ENCODE peak calls at places on chromosomes 1 and 21, in nine cellular contexts. One of them, this sample, is unnamed. For H3K4me1, the result is how much of the 10 kb centered on the place peaks cover.

GRCh38 chr1:26828352-26829093 is 2.0 kb downstream of the ZDHHC18 start:
- DNase-seq in CD4-positive, alpha-beta memory T cell: no peak
- DNase-seq in tibial nerve: no peak
- DNase-seq in mesenchymal stem cell: no peak
- DNase-seq in GM12878: no peak
- DNase-seq in fibroblast of lung: no peak
- DNase-seq in uterus: no peak
- DNase-seq in adrenal gland: no peak
- DNase-seq in breast epithelium: no peak
- DNase-seq in this sample: no peak

GRCh38 chr1:50989694-50990093 is 19.6 kb downstream of the CDKN2C start:
- DNase-seq in CD4-positive, alpha-beta memory T cell: no peak
- DNase-seq in tibial nerve: no peak
- DNase-seq in mesenchymal stem cell: no peak
- DNase-seq in GM12878: no peak
- DNase-seq in fibroblast of lung: no peak
- DNase-seq in uterus: no peak
- DNase-seq in adrenal gland: no peak
- DNase-seq in breast epithelium: no peak
- DNase-seq in this sample: no peak

GRCh38 chr1:34754878-34755637 is at the start of gene GJB5:
- DNase-seq in CD4-positive, alpha-beta memory T cell: no peak
- DNase-seq in tibial nerve: no peak
- DNase-seq in mesenchymal stem cell: no peak
- DNase-seq in GM12878: no peak
- DNase-seq in fibroblast of lung: no peak
- DNase-seq in uterus: no peak
- DNase-seq in adrenal gland: no peak
- DNase-seq in breast epithelium: no peak
- DNase-seq in this sample: no peak

GRCh38 chr1:30106125-30106524 is 617.3 kb downstream of the MATN1 start:
- DNase-seq in CD4-positive, alpha-beta memory T cell: no peak
- DNase-seq in tibial nerve: no peak
- DNase-seq in mesenchymal stem cell: peak
- DNase-seq in GM12878: no peak
- DNase-seq in fibroblast of lung: peak
- DNase-seq in uterus: peak
- DNase-seq in adrenal gland: no peak
- DNase-seq in breast epithelium: no peak
- DNase-seq in this sample: no peak

GRCh38 chr1:149936076-149936991 is at the start of gene MTMR11:
- DNase-seq in CD4-positive, alpha-beta memory T cell: no peak
- DNase-seq in tibial nerve: peak
- DNase-seq in mesenchymal stem cell: peak
- DNase-seq in GM12878: no peak
- DNase-seq in fibroblast of lung: peak
- DNase-seq in uterus: peak
- DNase-seq in adrenal gland: no peak
- DNase-seq in breast epithelium: no peak
- DNase-seq in this sample: no peak

GRCh38 chr1:9350011-9350907 is 57.6 kb downstream of the SPSB1 start:
- DNase-seq in CD4-positive, alpha-beta memory T cell: no peak
- DNase-seq in tibial nerve: no peak
- DNase-seq in mesenchymal stem cell: peak
- DNase-seq in GM12878: no peak
- DNase-seq in fibroblast of lung: peak
- DNase-seq in uterus: no peak
- DNase-seq in adrenal gland: no peak
- DNase-seq in breast epithelium: no peak
- DNase-seq in this sample: no peak

GRCh38 chr1:3787745-3788605 is 8.3 kb downstream of the LRRC47 start:
- DNase-seq in CD4-positive, alpha-beta memory T cell: no peak
- DNase-seq in tibial nerve: no peak
- DNase-seq in mesenchymal stem cell: no peak
- DNase-seq in GM12878: no peak
- DNase-seq in fibroblast of lung: no peak
- DNase-seq in uterus: no peak
- DNase-seq in adrenal gland: no peak
- DNase-seq in breast epithelium: no peak
- DNase-seq in this sample: no peak

GRCh38 chr1:18575620-18576019 is 55.0 kb upstream of the PAX7 start:
- DNase-seq in CD4-positive, alpha-beta memory T cell: peak
- DNase-seq in tibial nerve: peak
- DNase-seq in mesenchymal stem cell: peak
- DNase-seq in GM12878: no peak
- DNase-seq in fibroblast of lung: peak
- DNase-seq in uterus: no peak
- DNase-seq in adrenal gland: peak
- DNase-seq in breast epithelium: no peak
- DNase-seq in this sample: peak

GRCh38 chr1:172185206-172185605 is 235.3 kb upstream of the C1orf105 start:
- DNase-seq in CD4-positive, alpha-beta memory T cell: no peak
- DNase-seq in tibial nerve: no peak
- DNase-seq in mesenchymal stem cell: peak
- DNase-seq in GM12878: peak
- DNase-seq in fibroblast of lung: peak
- DNase-seq in uterus: no peak
- DNase-seq in adrenal gland: no peak
- DNase-seq in breast epithelium: no peak
- DNase-seq in this sample: no peak

GRCh38 chr1:206864939-206865671 is at the start of gene IL20:
- DNase-seq in CD4-positive, alpha-beta memory T cell: peak
- DNase-seq in tibial nerve: peak
- DNase-seq in mesenchymal stem cell: peak
- DNase-seq in GM12878: peak
- DNase-seq in fibroblast of lung: peak
- DNase-seq in uterus: peak
- DNase-seq in adrenal gland: peak
- DNase-seq in breast epithelium: peak
- DNase-seq in this sample: peak

GRCh38 chr1:23559985-23560755 is 869 bp upstream of the ID3 start:
- DNase-seq in CD4-positive, alpha-beta memory T cell: no peak
- DNase-seq in tibial nerve: no peak
- DNase-seq in mesenchymal stem cell: peak
- DNase-seq in GM12878: no peak
- DNase-seq in fibroblast of lung: peak
- DNase-seq in uterus: no peak
- DNase-seq in adrenal gland: no peak
- DNase-seq in breast epithelium: no peak
- DNase-seq in this sample: no peak
- H3K4me3 ChIP-seq in CD4-positive, alpha-beta memory T cell: peak
- H3K4me3 ChIP-seq in tibial nerve: peak
- H3K4me3 ChIP-seq in mesenchymal stem cell: no peak
- H3K4me3 ChIP-seq in GM12878: peak
- H3K4me3 ChIP-seq in fibroblast of lung: peak
- H3K4me3 ChIP-seq in uterus: peak
- H3K4me3 ChIP-seq in adrenal gland: peak
- H3K4me3 ChIP-seq in breast epithelium: peak
- H3K4me3 ChIP-seq in this sample: peak

DNA sequence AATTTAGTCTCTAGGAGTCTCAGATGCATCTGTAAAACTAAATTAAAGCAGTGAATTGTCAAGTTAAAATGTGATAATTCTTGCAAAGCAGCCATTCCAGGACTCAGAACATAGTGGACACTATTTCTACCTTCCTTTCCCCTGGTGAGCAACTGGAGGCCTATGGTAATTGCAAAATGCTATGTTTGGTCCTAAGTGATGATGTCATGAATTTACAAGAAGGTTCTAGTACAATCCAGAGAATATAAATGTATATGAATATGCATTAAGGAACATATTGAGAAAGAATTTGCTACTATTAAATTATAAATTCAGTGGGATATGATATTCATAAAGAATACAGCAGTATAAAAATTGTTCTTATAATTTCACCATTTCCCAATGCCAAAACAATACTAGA is 32.6 kb downstream of the OMA1 start:
- DNase-seq in CD4-positive, alpha-beta memory T cell: no peak
- DNase-seq in tibial nerve: no peak
- DNase-seq in mesenchymal stem cell: no peak
- DNase-seq in GM12878: no peak
- DNase-seq in fibroblast of lung: no peak
- DNase-seq in uterus: no peak
- DNase-seq in adrenal gland: no peak
- DNase-seq in breast epithelium: no peak
- DNase-seq in this sample: no peak
- H3K4me1 ChIP-seq in CD4-positive, alpha-beta memory T cell: under half
- H3K4me1 ChIP-seq in tibial nerve: under half
- H3K4me1 ChIP-seq in mesenchymal stem cell: under half
- H3K4me1 ChIP-seq in GM12878: under half
- H3K4me1 ChIP-seq in fibroblast of lung: under half
- H3K4me1 ChIP-seq in uterus: under half
- H3K4me1 ChIP-seq in adrenal gland: under half
- H3K4me1 ChIP-seq in breast epithelium: under half
- H3K4me1 ChIP-seq in this sample: under half

DNA sequence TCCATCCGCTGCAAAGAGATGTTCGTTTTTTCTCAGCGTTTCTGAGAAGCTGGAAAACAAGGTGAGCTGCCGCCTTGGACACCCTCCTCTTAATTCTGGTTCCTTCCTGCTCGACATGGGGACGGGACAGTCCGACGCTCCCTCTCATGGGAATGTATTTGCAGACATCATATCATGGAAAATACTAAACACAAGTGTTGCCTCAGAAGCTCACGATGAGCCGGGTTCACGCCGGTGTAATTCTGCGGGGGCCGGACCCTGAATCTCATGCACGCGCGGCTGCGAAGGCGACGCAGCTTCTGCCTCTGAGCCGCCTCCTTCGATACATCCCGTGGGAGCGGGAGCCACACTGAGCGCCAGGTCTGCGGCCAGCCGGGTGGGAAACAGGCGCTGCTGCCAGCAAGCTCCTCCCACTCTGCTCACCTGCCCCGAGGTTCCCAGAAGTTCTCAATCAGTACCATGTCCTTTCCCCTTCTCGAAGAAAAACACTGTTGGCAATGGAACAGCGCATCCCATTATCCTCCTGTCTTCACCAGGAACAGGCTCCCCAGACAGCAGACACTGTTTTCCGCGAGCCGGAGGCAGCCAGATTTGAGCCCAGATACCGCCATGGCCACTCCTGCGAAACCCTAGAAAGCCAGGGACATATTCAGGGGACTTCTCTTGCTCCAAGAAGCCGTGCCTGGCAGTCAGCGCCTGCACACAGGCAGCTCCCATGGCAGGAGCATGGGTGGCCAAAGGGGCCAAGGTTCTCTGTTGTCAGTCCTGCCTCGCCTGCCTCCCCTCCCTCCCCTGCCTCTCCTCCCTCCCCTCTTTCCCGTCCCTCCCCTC is 98.0 kb downstream of the WDR4 start:
- DNase-seq in CD4-positive, alpha-beta memory T cell: no peak
- DNase-seq in tibial nerve: no peak
- DNase-seq in mesenchymal stem cell: peak
- DNase-seq in GM12878: no peak
- DNase-seq in fibroblast of lung: no peak
- DNase-seq in uterus: peak
- DNase-seq in adrenal gland: peak
- DNase-seq in breast epithelium: no peak
- DNase-seq in this sample: peak
- H3K4me3 ChIP-seq in CD4-positive, alpha-beta memory T cell: no peak
- H3K4me3 ChIP-seq in tibial nerve: peak
- H3K4me3 ChIP-seq in mesenchymal stem cell: peak
- H3K4me3 ChIP-seq in GM12878: no peak
- H3K4me3 ChIP-seq in fibroblast of lung: no peak
- H3K4me3 ChIP-seq in uterus: peak
- H3K4me3 ChIP-seq in adrenal gland: peak
- H3K4me3 ChIP-seq in breast epithelium: peak
- H3K4me3 ChIP-seq in this sample: no peak

GRCh38 chr1:154972213-154972516 is 1.6 kb upstream of the SHC1 start:
- DNase-seq in CD4-positive, alpha-beta memory T cell: no peak
- DNase-seq in tibial nerve: no peak
- DNase-seq in mesenchymal stem cell: no peak
- DNase-seq in GM12878: no peak
- DNase-seq in fibroblast of lung: no peak
- DNase-seq in uterus: no peak
- DNase-seq in adrenal gland: no peak
- DNase-seq in breast epithelium: no peak
- DNase-seq in this sample: no peak
- H3K4me1 ChIP-seq in CD4-positive, alpha-beta memory T cell: under half
- H3K4me1 ChIP-seq in tibial nerve: under half
- H3K4me1 ChIP-seq in mesenchymal stem cell: under half
- H3K4me1 ChIP-seq in GM12878: under half
- H3K4me1 ChIP-seq in fibroblast of lung: under half
- H3K4me1 ChIP-seq in uterus: under half
- H3K4me1 ChIP-seq in adrenal gland: under half
- H3K4me1 ChIP-seq in breast epithelium: under half
- H3K4me1 ChIP-seq in this sample: under half

GRCh38 chr1:198932351-198932991 is 293.6 kb downstream of the PTPRC start:
- DNase-seq in CD4-positive, alpha-beta memory T cell: no peak
- DNase-seq in tibial nerve: no peak
- DNase-seq in mesenchymal stem cell: no peak
- DNase-seq in GM12878: no peak
- DNase-seq in fibroblast of lung: peak
- DNase-seq in uterus: no peak
- DNase-seq in adrenal gland: no peak
- DNase-seq in breast epithelium: no peak
- DNase-seq in this sample: no peak

GRCh38 chr1:198929961-198930599 is 291.2 kb downstream of the PTPRC start:
- DNase-seq in CD4-positive, alpha-beta memory T cell: no peak
- DNase-seq in tibial nerve: no peak
- DNase-seq in mesenchymal stem cell: peak
- DNase-seq in GM12878: peak
- DNase-seq in fibroblast of lung: peak
- DNase-seq in uterus: no peak
- DNase-seq in adrenal gland: no peak
- DNase-seq in breast epithelium: no peak
- DNase-seq in this sample: no peak

GRCh38 chr1:198925575-198925974 is 286.7 kb downstream of the PTPRC start:
- DNase-seq in CD4-positive, alpha-beta memory T cell: no peak
- DNase-seq in tibial nerve: no peak
- DNase-seq in mesenchymal stem cell: no peak
- DNase-seq in GM12878: no peak
- DNase-seq in fibroblast of lung: no peak
- DNase-seq in uterus: no peak
- DNase-seq in adrenal gland: no peak
- DNase-seq in breast epithelium: no peak
- DNase-seq in this sample: no peak

GRCh38 chr1:198927129-198927528 is 288.3 kb downstream of the PTPRC start:
- DNase-seq in CD4-positive, alpha-beta memory T cell: no peak
- DNase-seq in tibial nerve: no peak
- DNase-seq in mesenchymal stem cell: no peak
- DNase-seq in GM12878: no peak
- DNase-seq in fibroblast of lung: no peak
- DNase-seq in uterus: no peak
- DNase-seq in adrenal gland: no peak
- DNase-seq in breast epithelium: no peak
- DNase-seq in this sample: no peak

DNA sequence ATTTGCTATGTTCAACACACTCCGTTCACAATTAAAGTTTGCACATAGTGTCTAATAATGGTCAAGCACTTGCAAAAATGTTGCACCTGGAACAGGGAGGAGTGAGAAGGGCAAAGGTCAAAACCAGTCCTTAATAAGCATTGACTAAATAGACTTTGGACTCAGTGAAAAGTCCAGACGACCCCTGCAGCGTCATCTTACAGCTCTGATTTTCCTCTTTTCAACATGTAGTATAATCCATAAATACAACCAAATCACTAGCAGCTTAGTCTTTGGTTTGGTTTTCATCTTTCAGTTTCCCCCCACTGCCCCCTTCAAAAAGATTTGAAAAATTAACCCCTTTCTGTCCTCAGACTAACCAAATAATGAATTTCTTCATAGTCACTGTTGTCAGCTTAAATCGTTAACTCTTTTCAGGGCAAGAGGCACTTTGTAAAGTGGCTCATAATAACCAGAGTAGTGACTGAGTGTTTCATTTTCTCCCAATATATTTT is 290.3 kb downstream of the PTPRC start:
- DNase-seq in CD4-positive, alpha-beta memory T cell: no peak
- DNase-seq in tibial nerve: no peak
- DNase-seq in mesenchymal stem cell: no peak
- DNase-seq in GM12878: no peak
- DNase-seq in fibroblast of lung: no peak
- DNase-seq in uterus: no peak
- DNase-seq in adrenal gland: no peak
- DNase-seq in breast epithelium: no peak
- DNase-seq in this sample: no peak
- H3K4me3 ChIP-seq in CD4-positive, alpha-beta memory T cell: no peak
- H3K4me3 ChIP-seq in tibial nerve: peak
- H3K4me3 ChIP-seq in mesenchymal stem cell: no peak
- H3K4me3 ChIP-seq in GM12878: peak
- H3K4me3 ChIP-seq in fibroblast of lung: peak
- H3K4me3 ChIP-seq in uterus: no peak
- H3K4me3 ChIP-seq in adrenal gland: no peak
- H3K4me3 ChIP-seq in breast epithelium: no peak
- H3K4me3 ChIP-seq in this sample: no peak

This sample was measured in pancreas.